ENCODE peak calls at places on chromosomes 3 and 15, in six cellular contexts. Q is PC-3, X is epithelial cell of esophagus, C is RWPE1, A is tibial artery, U is SK-N-SH. V is an unnamed sample.

GRCh38 chr3:114861666-114862065 is 285.4 kb downstream of the ZBTB20 start:
- DNase-seq in C (no peak), A (no peak), X (no peak), Q (no peak), U (no peak), V (no peak)

GRCh38 chr3:140276698-140277097 is 341.7 kb downstream of the CLSTN2 start:
- DNase-seq in U (no peak), X (peak), A (no peak), C (no peak), Q (peak), V (no peak)

GRCh38 chr3:185825639-185826481 is 1.0 kb upstream of the IGF2BP2 start:
- DNase-seq in A (no peak), Q (peak), X (peak), C (peak), U (peak), V (peak)

GRCh38 chr3:135192929-135193328 is 397.9 kb downstream of the EPHB1 start:
- DNase-seq in U (no peak), Q (peak), C (no peak), A (no peak), X (no peak), V (no peak)

GRCh38 chr3:5153074-5153473 is 31.0 kb downstream of the ARL8B start:
- DNase-seq in U (no peak), Q (no peak), C (no peak), A (no peak), X (no peak), V (no peak)

GRCh38 chr3:155497930-155498647 is 204.6 kb upstream of the STRIT1 start:
- DNase-seq in Q (peak), A (no peak), X (peak), U (no peak), C (peak), V (no peak)

GRCh38 chr15:73959012-73959581 is 32.8 kb downstream of the LOXL1 start:
- DNase-seq in C (no peak), Q (peak), X (no peak), A (peak), U (no peak), V (peak)

GRCh38 chr15:41493205-41493901 is at the start of gene ITPKA:
- DNase-seq in C (peak), A (peak), X (peak), U (peak), Q (peak), V (peak)

GRCh38 chr3:54120657-54121403 is 1.5 kb upstream of the CACNA2D3 start:
- DNase-seq in X (no peak), A (no peak), C (no peak), U (peak), Q (no peak), V (no peak)

GRCh38 chr3:78140866-78141658 is 1101.2 kb downstream of the ROBO2 start:
- DNase-seq in Q (peak), C (peak), U (no peak), A (no peak), X (peak), V (no peak)

GRCh38 chr15:40823572-40824343 is 4.8 kb downstream of the PPP1R14D start:
- DNase-seq in U (no peak), X (peak), C (no peak), Q (peak), A (no peak), V (no peak)

GRCh38 chr3:112676659-112677234 is 35.8 kb upstream of the CCDC80 start:
- DNase-seq in C (peak), U (no peak), X (peak), A (peak), Q (peak), V (peak)

GRCh38 chr3:153626158-153626557 is 464.1 kb downstream of the RAP2B start:
- DNase-seq in Q (no peak), C (no peak), U (no peak), X (no peak), A (no peak), V (peak)

GRCh38 chr3:146801492-146801891 is 196.3 kb upstream of the PLSCR5 start:
- DNase-seq in U (no peak), A (no peak), Q (no peak), C (no peak), X (no peak), V (no peak)

GRCh38 chr3:41076399-41076798 is 122.9 kb upstream of the CTNNB1 start:
- DNase-seq in C (no peak), Q (no peak), X (no peak), A (no peak), U (no peak), V (no peak)

GRCh38 chr3:160444411-160444810 is 5.2 kb downstream of the TRIM59 start:
- DNase-seq in U (peak), C (peak), Q (peak), A (no peak), X (peak), V (no peak)

GRCh38 chr3:50324351-50325144 is 2.0 kb upstream of the HYAL2 start:
- DNase-seq in Q (peak), C (peak), U (peak), A (peak), X (peak), V (peak)

GRCh38 chr15:85062560-85062959 is 80.9 kb downstream of the PDE8A start:
- DNase-seq in A (no peak), U (no peak), C (no peak), X (no peak), Q (no peak), V (no peak)

GRCh38 chr3:121730940-121731687 is 18.4 kb downstream of the GOLGB1 start:
- DNase-seq in X (peak), C (peak), U (no peak), A (no peak), Q (no peak), V (no peak)

GRCh38 chr3:113535898-113536297 is 3.5 kb downstream of the SIDT1 start:
- DNase-seq in U (peak), A (no peak), C (no peak), Q (peak), X (peak), V (no peak)

GRCh38 chr15:77030928-77031375 is 36.0 kb downstream of the PSTPIP1 start:
- DNase-seq in Q (no peak), A (peak), X (no peak), C (no peak), U (peak), V (no peak)

GRCh38 chr15:70376929-70377691 is 279.4 kb upstream of the TLE3 start:
- DNase-seq in A (peak), U (peak), Q (no peak), X (peak), C (peak), V (no peak)

GRCh38 chr15:79035111-79035601 is 55.4 kb downstream of the RASGRF1 start:
- DNase-seq in C (peak), U (peak), A (no peak), X (peak), Q (no peak), V (no peak)

GRCh38 chr3:49470714-49471420 is 800 bp downstream of the DAG1 start:
- DNase-seq in C (no peak), X (peak), U (no peak), Q (peak), A (no peak), V (no peak)

GRCh38 chr3:150412599-150413069 is 4.5 kb downstream of the TSC22D2 start:
- DNase-seq in X (peak), U (no peak), Q (peak), C (no peak), A (no peak), V (peak)

GRCh38 chr15:87828608-87829007 is 427.9 kb downstream of the NTRK3 start:
- DNase-seq in A (no peak), Q (no peak), C (no peak), X (no peak), U (no peak), V (no peak)

GRCh38 chr3:196988241-196989029 is 19.8 kb upstream of the PIGZ start:
- DNase-seq in A (peak), C (no peak), Q (no peak), X (peak), U (peak), V (no peak)

GRCh38 chr15:45137703-45138102 is 7.9 kb downstream of the DUOX1 start:
- DNase-seq in C (no peak), X (no peak), Q (no peak), U (no peak), A (no peak), V (no peak)

GRCh38 chr3:179880868-179881267 is 155.9 kb downstream of the PEX5L start:
- DNase-seq in Q (no peak), U (no peak), X (no peak), C (no peak), A (no peak), V (no peak)

GRCh38 chr3:177610677-177611654 is 413.7 kb upstream of the TBL1XR1 start:
- DNase-seq in C (no peak), U (no peak), X (no peak), Q (peak), A (no peak), V (no peak)

GRCh38 chr3:112378989-112379692 is 46.2 kb downstream of the CD200 start:
- DNase-seq in Q (no peak), C (peak), X (peak), U (no peak), A (no peak), V (no peak)

GRCh38 chr15:83565553-83566159 is 88.3 kb upstream of the ADAMTSL3 start:
- DNase-seq in Q (peak), C (peak), U (peak), A (no peak), X (peak), V (no peak)

GRCh38 chr3:9837701-9838582 is 5.9 kb downstream of the RPUSD3 start:
- DNase-seq in C (no peak), X (no peak), A (no peak), U (no peak), Q (no peak), V (no peak)

GRCh38 chr3:130901463-130902204 is 7.8 kb downstream of the ATP2C1 start:
- DNase-seq in X (peak), Q (no peak), U (no peak), C (no peak), A (no peak), V (no peak)

GRCh38 chr3:132321321-132321720 is 4.1 kb downstream of the ACP3 start:
- DNase-seq in C (no peak), Q (no peak), U (no peak), A (no peak), X (no peak), V (no peak)

GRCh38 chr3:16286672-16287604 is 21.9 kb downstream of the OXNAD1 start:
- DNase-seq in C (no peak), X (no peak), A (no peak), U (no peak), Q (no peak), V (no peak)

GRCh38 chr3:76998555-76998954 is 41.3 kb upstream of the ROBO2 start:
- DNase-seq in U (no peak), X (peak), C (peak), Q (no peak), A (no peak), V (no peak)

GRCh38 chr3:97863775-97864174 is 42.0 kb downstream of the CRYBG3 start:
- DNase-seq in A (no peak), C (no peak), U (no peak), X (no peak), Q (no peak), V (no peak)

GRCh38 chr15:70854669-70854976 is 666 bp upstream of the LARP6 start:
- DNase-seq in X (peak), U (no peak), Q (peak), A (no peak), C (peak), V (no peak)

GRCh38 chr3:99902091-99902490 is 84.4 kb downstream of the CMSS1 start:
- DNase-seq in C (peak), Q (peak), A (no peak), X (peak), U (no peak), V (no peak)

DNA sequence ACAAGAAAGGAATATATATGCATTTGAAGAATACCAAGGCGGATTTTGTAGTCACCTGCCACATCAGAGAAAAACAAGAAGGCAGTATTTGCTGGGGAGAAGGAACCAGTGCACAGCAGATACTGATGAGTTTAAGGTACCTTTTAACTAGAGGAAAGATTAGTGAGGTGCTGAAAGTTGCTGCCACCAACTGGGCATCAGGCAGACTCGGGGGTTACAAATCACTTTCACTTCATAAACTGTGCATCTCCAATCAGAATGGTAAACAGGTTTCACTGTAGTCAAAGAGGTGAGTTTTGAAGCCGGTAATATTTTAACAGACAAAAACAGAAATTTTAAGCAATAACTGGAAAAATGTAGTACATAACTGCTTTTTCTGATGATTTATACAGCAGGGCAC is 4.1 kb downstream of the FBN1 start:
- DNase-seq in A (no peak), C (peak), U (peak), X (peak), Q (peak), V (peak)
- TF ChIP-seq CTCF in A (peak), C (peak), U (peak), X (peak), Q (peak), V (no peak)

GRCh38 chr3:148150141-148150540 is 547.6 kb upstream of the AGTR1 start:
- DNase-seq in X (peak), Q (peak), A (no peak), U (no peak), C (no peak), V (no peak)
- TF ChIP-seq CTCF in X (no peak), Q (no peak), A (no peak), U (no peak), C (no peak), V (no peak)

GRCh38 chr3:182698078-182698477 is 95.2 kb upstream of the ATP11B start:
- DNase-seq in U (no peak), Q (no peak), C (no peak), A (no peak), X (no peak), V (no peak)
- TF ChIP-seq CTCF in U (no peak), Q (peak), C (no peak), A (no peak), X (peak), V (no peak)

DNA sequence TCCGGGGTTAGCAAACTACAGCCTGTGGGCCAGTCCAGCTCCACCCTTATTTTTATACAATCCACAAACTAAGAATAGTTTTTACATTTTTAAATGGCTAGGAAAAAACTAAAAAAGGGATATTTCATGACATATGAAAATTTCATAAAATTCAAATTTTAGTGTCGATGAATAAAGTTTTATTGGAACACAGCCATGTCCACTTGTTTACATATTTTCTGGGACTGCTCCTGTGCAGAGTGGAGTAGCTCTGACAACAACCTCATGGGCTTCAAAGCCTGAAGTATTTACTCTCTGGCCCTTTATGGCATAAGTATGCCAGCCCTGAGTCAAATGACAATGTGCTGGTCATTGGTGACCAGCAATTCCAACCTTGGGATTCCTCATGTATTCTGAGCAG is 17.2 kb downstream of the EFCC1 start:
- DNase-seq in X (no peak), Q (no peak), U (no peak), C (no peak), A (no peak), V (no peak)
- TF ChIP-seq CTCF in X (no peak), Q (no peak), U (no peak), C (no peak), A (no peak), V (no peak)

GRCh38 chr3:12838179-12838965 is 3.0 kb downstream of the RPL32 start:
- DNase-seq in C (no peak), Q (no peak), U (no peak), A (no peak), X (no peak), V (no peak)

GRCh38 chr3:12842469-12842868 is 1.1 kb upstream of the RPL32 start:
- DNase-seq in U (no peak), X (no peak), C (no peak), Q (no peak), A (no peak), V (no peak)

GRCh38 chr3:12841085-12841969 is at the start of gene RPL32:
- DNase-seq in C (peak), A (peak), X (peak), Q (peak), U (peak), V (peak)

GRCh38 chr3:12840591-12841084 is 727 bp downstream of the RPL32 start:
- DNase-seq in U (no peak), X (no peak), A (no peak), Q (no peak), C (no peak), V (no peak)

DNA sequence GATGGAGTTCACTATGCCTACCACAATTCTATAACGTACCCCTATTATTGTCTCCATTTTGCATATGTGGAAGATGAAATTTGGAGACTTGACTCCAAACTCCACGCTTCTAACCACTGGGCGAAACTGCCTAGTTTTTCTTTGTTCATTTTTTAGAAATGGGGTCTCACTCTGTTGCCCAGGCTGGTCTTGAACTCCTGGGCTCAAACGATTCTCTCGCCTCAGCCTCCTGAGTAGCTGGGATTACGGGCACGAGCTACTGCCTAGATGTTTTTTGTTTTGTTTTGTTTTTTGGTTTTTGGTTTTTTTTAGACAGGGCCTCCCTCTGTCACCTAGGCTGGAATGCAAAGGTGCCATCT is 584 bp upstream of the RPL32 start:
- DNase-seq in Q (no peak), X (no peak), A (no peak), U (no peak), C (no peak), V (no peak)
- TF ChIP-seq CTCF in Q (no peak), X (no peak), A (peak), U (no peak), C (peak), V (no peak)

GRCh38 chr15:94704421-94704820 is 473.1 kb downstream of the MCTP2 start:
- DNase-seq in X (no peak), C (no peak), U (no peak), A (no peak), Q (no peak), V (no peak)
- TF ChIP-seq CTCF in X (no peak), C (no peak), U (no peak), A (no peak), Q (no peak), V (no peak)

GRCh38 chr3:14113964-14114667 is 10.6 kb downstream of the CHCHD4 start:
- DNase-seq in U (no peak), C (no peak), Q (peak), A (no peak), X (peak), V (no peak)
- TF ChIP-seq CTCF in U (peak), C (no peak), Q (peak), A (no peak), X (peak), V (peak)

DNA sequence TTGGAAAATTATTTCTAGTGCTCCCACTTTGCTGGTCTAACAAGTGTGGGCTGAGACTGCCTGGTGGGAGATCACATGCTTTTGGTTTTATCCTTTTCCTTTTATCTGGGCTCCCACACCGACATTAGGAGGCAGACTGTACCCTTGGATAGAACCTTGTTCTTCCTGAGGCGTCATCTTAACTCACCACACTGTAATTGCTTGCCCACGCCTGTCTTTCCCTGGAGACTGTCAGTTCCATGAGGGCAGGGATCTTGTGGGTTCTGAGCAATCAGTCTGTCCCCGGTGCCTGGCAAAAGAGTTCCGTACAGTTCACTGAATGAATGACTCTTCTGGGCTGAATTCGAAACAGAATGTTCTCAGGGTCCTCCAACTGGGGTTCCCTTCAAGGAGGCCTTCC is 124.6 kb upstream of the ABHD17C start:
- DNase-seq in Q (no peak), X (peak), U (no peak), A (no peak), C (no peak), V (no peak)
- TF ChIP-seq CTCF in Q (no peak), X (no peak), U (no peak), A (no peak), C (no peak), V (no peak)